ENCODE peak calls at places on chromosomes 5 and 9, in six cellular contexts. T is HCT116, J is left ventricle myocardium inferior, N is adrenal gland, C is WERI-Rb-1, X is NB4. Z is an unnamed sample.

GRCh38 chr9:127177682-127178265 is 55.3 kb upstream of the ANGPTL2 start:
- DNase-seq in T (no peak), J (no peak), N (no peak), C (peak), X (no peak), Z (peak)

GRCh38 chr5:1736065-1736464 is 63.6 kb downstream of the MRPL36 start:
- DNase-seq in T (no peak), J (no peak), N (no peak), C (no peak), X (no peak), Z (no peak)

GRCh38 chr5:145223582-145223981 is 611.6 kb downstream of the PRELID2 start:
- DNase-seq in T (no peak), J (no peak), N (no peak), C (no peak), X (no peak), Z (no peak)

GRCh38 chr5:34715711-34716110 is 59.6 kb downstream of the RAI14 start:
- DNase-seq in T (no peak), J (no peak), N (no peak), C (no peak), X (no peak), Z (no peak)

GRCh38 chr5:58080573-58080972 is 379.3 kb downstream of the PLK2 start:
- DNase-seq in T (no peak), J (no peak), N (no peak), C (no peak), X (no peak), Z (no peak)

GRCh38 chr9:5392285-5392684 is 45.4 kb downstream of the PLGRKT start:
- DNase-seq in T (no peak), J (no peak), N (no peak), C (no peak), X (no peak), Z (no peak)

GRCh38 chr5:96187309-96188027 is 225.8 kb upstream of the ELL2 start:
- DNase-seq in T (no peak), J (no peak), N (no peak), C (no peak), X (no peak), Z (no peak)

GRCh38 chr5:174827521-174827920 is 103.1 kb downstream of the MSX2 start:
- DNase-seq in T (no peak), J (no peak), N (no peak), C (no peak), X (no peak), Z (no peak)

GRCh38 chr9:121557581-121558422 is 58.2 kb upstream of the GGTA1 start:
- DNase-seq in T (no peak), J (peak), N (peak), C (no peak), X (peak), Z (no peak)

GRCh38 chr9:120776788-120777187 is 16.4 kb downstream of the FBXW2 start:
- DNase-seq in T (no peak), J (no peak), N (no peak), C (no peak), X (no peak), Z (no peak)

GRCh38 chr5:137019229-137019628 is 479.9 kb downstream of the SPOCK1 start:
- DNase-seq in T (no peak), J (no peak), N (no peak), C (no peak), X (no peak), Z (no peak)

GRCh38 chr9:8960254-8960653 is 1160.7 kb upstream of the DMAC1 start:
- DNase-seq in T (no peak), J (no peak), N (no peak), C (no peak), X (no peak), Z (no peak)

GRCh38 chr9:130998596-130999264 is 10.2 kb upstream of the LAMC3 start:
- DNase-seq in T (no peak), J (no peak), N (no peak), C (no peak), X (no peak), Z (no peak)

GRCh38 chr5:62316110-62316509 is 10.1 kb downstream of the KIF2A start:
- DNase-seq in T (no peak), J (no peak), N (no peak), C (no peak), X (no peak), Z (no peak)

GRCh38 chr5:862367-863243 is 11.8 kb upstream of the ZDHHC11 start:
- DNase-seq in T (no peak), J (no peak), N (no peak), C (no peak), X (no peak), Z (no peak)

GRCh38 chr5:22611327-22611726 is 241.8 kb downstream of the CDH12 start:
- DNase-seq in T (no peak), J (no peak), N (no peak), C (no peak), X (no peak), Z (no peak)

GRCh38 chr5:45105491-45105994 is 296.8 kb downstream of the MRPS30 start:
- DNase-seq in T (no peak), J (no peak), N (no peak), C (no peak), X (no peak), Z (no peak)

GRCh38 chr5:8907168-8907868 is 638.6 kb downstream of the SEMA5A start:
- DNase-seq in T (no peak), J (no peak), N (no peak), C (no peak), X (no peak), Z (no peak)

GRCh38 chr5:500491-500890 is 23.8 kb downstream of the SLC9A3 start:
- DNase-seq in T (no peak), J (no peak), N (no peak), C (no peak), X (no peak), Z (no peak)

GRCh38 chr5:68032240-68032762 is 183.3 kb upstream of the PIK3R1 start:
- DNase-seq in T (no peak), J (no peak), N (no peak), C (no peak), X (no peak), Z (no peak)

GRCh38 chr9:86042226-86042625 is 57.1 kb downstream of the GOLM1 start:
- DNase-seq in T (no peak), J (no peak), N (no peak), C (no peak), X (no peak), Z (no peak)

GRCh38 chr9:120855827-120856636 is 13.3 kb upstream of the PSMD5 start:
- DNase-seq in T (no peak), J (no peak), N (no peak), C (no peak), X (no peak), Z (no peak)

GRCh38 chr5:149519624-149520023 is 31.6 kb downstream of the CSNK1A1 start:
- DNase-seq in T (no peak), J (no peak), N (no peak), C (no peak), X (no peak), Z (no peak)

GRCh38 chr5:149521739-149522373 is 29.4 kb downstream of the CSNK1A1 start:
- DNase-seq in T (no peak), J (no peak), N (no peak), C (no peak), X (no peak), Z (no peak)

GRCh38 chr5:149514512-149514911 is 36.7 kb downstream of the CSNK1A1 start:
- DNase-seq in T (no peak), J (no peak), N (no peak), C (no peak), X (no peak), Z (no peak)

GRCh38 chr5:149517461-149518122 is 33.6 kb downstream of the CSNK1A1 start:
- DNase-seq in T (no peak), J (no peak), N (no peak), C (no peak), X (no peak), Z (no peak)
- TF ChIP-seq CTCF in T (no peak), J (peak), N (no peak), C (no peak), X (no peak), Z (no peak)

GRCh38 chr5:110790673-110791072 is 51.9 kb downstream of the SLC25A46 start:
- DNase-seq in T (no peak), J (no peak), N (no peak), C (no peak), X (no peak), Z (no peak)
- TF ChIP-seq CTCF in T (peak), J (peak), N (no peak), C (no peak), X (no peak), Z (no peak)

GRCh38 chr5:172901012-172901780 is 58.0 kb upstream of the RPL26L1 start:
- DNase-seq in T (no peak), J (peak), N (peak), C (peak), X (peak), Z (no peak)

GRCh38 chr5:172904312-172904642 is 54.9 kb upstream of the RPL26L1 start:
- DNase-seq in T (no peak), J (no peak), N (no peak), C (no peak), X (no peak), Z (no peak)

GRCh38 chr5:172903790-172904189 is 55.4 kb upstream of the RPL26L1 start:
- DNase-seq in T (peak), J (no peak), N (peak), C (no peak), X (no peak), Z (no peak)

GRCh38 chr5:172901788-172902496 is 57.3 kb upstream of the RPL26L1 start:
- DNase-seq in T (no peak), J (no peak), N (no peak), C (no peak), X (no peak), Z (no peak)

GRCh38 chr5:172902497-172903472 is 56.4 kb upstream of the RPL26L1 start:
- DNase-seq in T (peak), J (peak), N (peak), C (peak), X (peak), Z (peak)
- TF ChIP-seq CTCF in T (peak), J (peak), N (peak), C (peak), X (peak), Z (no peak)

DNA sequence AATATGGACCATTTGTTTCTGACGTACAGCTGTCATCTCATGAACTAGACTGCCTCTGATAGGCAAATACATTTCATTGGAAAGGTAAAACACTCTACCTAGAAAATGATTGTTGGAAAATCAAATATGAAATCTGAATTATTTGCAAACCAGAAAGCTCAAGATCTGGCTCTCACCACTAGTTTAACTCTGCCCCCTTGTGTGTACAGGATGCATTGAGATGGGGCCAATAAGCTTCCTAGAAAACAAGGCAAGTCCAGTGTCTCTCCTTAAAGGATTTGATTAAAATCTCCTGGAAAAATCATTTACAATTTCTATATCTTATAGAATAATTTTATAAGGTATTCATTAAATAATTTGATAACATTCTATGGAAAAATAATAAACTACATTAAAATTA is 311.9 kb upstream of the ANKH start:
- DNase-seq in T (no peak), J (no peak), N (no peak), C (peak), X (no peak), Z (no peak)
- TF ChIP-seq CTCF in T (no peak), J (peak), N (no peak), C (peak), X (no peak), Z (no peak)

Z was measured in glutamatergic neuron.